ENCODE peak calls at places on chromosomes 1 and 21, in five cellular contexts. Y is A549, P is astrocyte of the hippocampus, K is NCI-H2171 treated with DMSO at 0.1 percent for 48 hours, L is fibroblast of lung. U is an unnamed sample.
A peak's percentile ranks its signal among the peaks of the same experiment; 100 is the strongest.

GRCh38 chr1:155971910-155972809 is 6.2 kb downstream of the ARHGEF2 start:
- DNase-seq in L (no peak), P (no peak), Y (no peak), K (no peak), U (no peak)

GRCh38 chr1:217076902-217077301 is 353.7 kb upstream of the ESRRG start:
- DNase-seq in K (no peak), L (peak; percentile 83), P (peak; percentile 86), Y (no peak), U (no peak)

GRCh38 chr1:60942291-60942690 is 140.1 kb upstream of the NFIA start:
- DNase-seq in K (no peak), P (peak; percentile 58), L (no peak), Y (no peak), U (no peak)

GRCh38 chr1:32639489-32640075 is 10.8 kb downstream of the ZBTB8OS start:
- DNase-seq in L (peak; percentile 69), Y (no peak), P (peak; percentile 42), K (no peak), U (no peak)

GRCh38 chr1:54327386-54328116 is 78.6 kb downstream of the SSBP3 start:
- DNase-seq in K (peak; percentile 80), L (no peak), P (no peak), Y (no peak), U (peak; percentile 86)

GRCh38 chr1:222926566-222926965 is 111.7 kb downstream of the DISP1 start:
- DNase-seq in L (peak; percentile 88), Y (no peak), K (peak; percentile 21), P (peak; percentile 82), U (no peak)

GRCh38 chr1:89040315-89040626 is 17.6 kb upstream of the GBP3 start:
- DNase-seq in P (no peak), L (no peak), Y (no peak), K (no peak), U (no peak)

GRCh38 chr1:47656719-47657685 is 219.2 kb downstream of the FOXD2 start:
- DNase-seq in P (peak; percentile 59), L (peak; percentile 37), K (no peak), Y (no peak), U (no peak)

GRCh38 chr1:178931843-178932551 is 61.1 kb upstream of the ANGPTL1 start:
- DNase-seq in Y (no peak), P (peak; percentile 86), K (no peak), L (peak; percentile 22), U (no peak)

GRCh38 chr1:65104854-65105540 is 43.0 kb upstream of the AK4 start:
- DNase-seq in K (peak; percentile 71), Y (no peak), L (no peak), P (no peak), U (no peak)

GRCh38 chr1:99326215-99326949 is 62.1 kb downstream of the PLPPR4 start:
- DNase-seq in Y (no peak), P (no peak), K (no peak), L (no peak), U (no peak)

GRCh38 chr21:31658053-31658452 is 1.4 kb upstream of the SOD1 start:
- DNase-seq in L (no peak), Y (no peak), K (no peak), P (no peak), U (no peak)

GRCh38 chr1:150001415-150001814 is 9.1 kb downstream of the OTUD7B start:
- DNase-seq in P (peak; percentile 67), Y (no peak), K (no peak), L (peak; percentile 57), U (no peak)

GRCh38 chr1:14340244-14340800 is 258.2 kb upstream of the KAZN start:
- DNase-seq in L (peak; percentile 75), K (no peak), P (no peak), Y (no peak), U (no peak)

GRCh38 chr1:98870959-98871903 is 133.4 kb downstream of the PLPPR5 start:
- DNase-seq in L (peak; percentile 5), P (no peak), Y (no peak), K (no peak), U (no peak)

GRCh38 chr1:58041621-58042020 is 504.9 kb downstream of the OMA1 start:
- DNase-seq in Y (no peak), L (peak; percentile 64), K (no peak), P (peak; percentile 61), U (no peak)

GRCh38 chr1:41665962-41666917 is 181.8 kb upstream of the EDN2 start:
- DNase-seq in K (no peak), L (no peak), P (no peak), Y (no peak), U (no peak)

GRCh38 chr1:241109039-241109438 is 248.0 kb downstream of the RGS7 start:
- DNase-seq in Y (no peak), L (no peak), P (no peak), K (no peak), U (no peak)

GRCh38 chr1:69765941-69766340 is 198.2 kb downstream of the LRRC7 start:
- DNase-seq in L (no peak), P (no peak), Y (no peak), K (no peak), U (no peak)

GRCh38 chr21:29196021-29196663 is 65.7 kb downstream of the MAP3K7CL start:
- DNase-seq in Y (peak; percentile 76), L (peak; percentile 93), K (no peak), P (peak; percentile 69), U (no peak)

GRCh38 chr1:66542811-66543767 is 9.1 kb downstream of the SGIP1 start:
- DNase-seq in L (peak; percentile 90), P (peak; percentile 70), Y (no peak), K (peak; percentile 62), U (no peak)

GRCh38 chr1:228145050-228145343 is 4.7 kb upstream of the GJC2 start:
- DNase-seq in K (no peak), L (no peak), Y (no peak), P (no peak), U (no peak)

GRCh38 chr1:15876357-15876756 is 28.9 kb downstream of the SPEN start:
- DNase-seq in P (no peak), K (no peak), Y (peak; percentile 45), L (no peak), U (no peak)

GRCh38 chr1:94821636-94822305 is 1.6 kb downstream of the SLC44A3 start:
- DNase-seq in P (no peak), K (peak; percentile 89), Y (no peak), L (no peak), U (peak; percentile 97)

GRCh38 chr1:50562106-50562505 is 138.9 kb upstream of the DMRTA2 start:
- DNase-seq in L (no peak), Y (no peak), P (no peak), K (no peak), U (no peak)

GRCh38 chr1:53413175-53414001 is 45.8 kb upstream of the DMRTB1 start:
- DNase-seq in P (peak; percentile 87), K (no peak), L (peak; percentile 95), Y (no peak), U (no peak)

GRCh38 chr1:28580706-28581530 is 11.1 kb upstream of the RAB42 start:
- DNase-seq in L (peak; percentile 36), P (peak; percentile 67), Y (no peak), K (peak; percentile 67), U (peak; percentile 21)

GRCh38 chr21:45950740-45951515 is 30.6 kb upstream of the COL6A1 start:
- DNase-seq in Y (no peak), P (peak; percentile 71), K (peak; percentile 94), L (peak; percentile 53), U (peak; percentile 85)

GRCh38 chr21:33909756-33910155 is 5.8 kb downstream of the ATP5PO start:
- DNase-seq in K (no peak), Y (no peak), P (no peak), L (no peak), U (no peak)

U was measured in NCI-H524.